ENCODE peak calls at places on chromosome 7, in seven cellular contexts. U is hepatocyte; H is thoracic aorta; J is OCI-LY7; I is astrocyte; R is CD8-positive, alpha-beta T cell; T is stomach. W is an unnamed sample.
A peak's percentile ranks its signal among the peaks of the same experiment; 100 is the strongest.

GRCh38 chr7:94054130-94054529 is 50.0 kb upstream of the BET1 start:
- DNase-seq in U (no peak), H (no peak), J (peak; percentile 72), I (peak; percentile 69), R (no peak), T (no peak), W (no peak)

GRCh38 chr7:2154121-2154520 is 78.6 kb downstream of the MAD1L1 start:
- DNase-seq in U (no peak), H (no peak), J (no peak), I (no peak), R (no peak), T (no peak), W (no peak)

GRCh38 chr7:128318696-128319095 is 25.0 kb downstream of the RBM28 start:
- DNase-seq in U (no peak), H (no peak), J (no peak), I (no peak), R (no peak), T (no peak), W (no peak)

GRCh38 chr7:141221007-141221612 is 147.2 kb downstream of the TMEM178B start:
- DNase-seq in U (peak; percentile 37), H (no peak), J (no peak), I (no peak), R (no peak), T (no peak), W (no peak)

GRCh38 chr7:70596575-70596891 is 535.4 kb upstream of the GALNT17 start:
- DNase-seq in U (no peak), H (no peak), J (no peak), I (no peak), R (no peak), T (no peak), W (no peak)

GRCh38 chr7:31882187-31882586 is 188.0 kb downstream of the PDE1C start:
- DNase-seq in U (no peak), H (no peak), J (no peak), I (no peak), R (no peak), T (no peak), W (no peak)

GRCh38 chr7:90061077-90061476 is 93.2 kb upstream of the STEAP1 start:
- DNase-seq in U (no peak), H (no peak), J (no peak), I (no peak), R (no peak), T (no peak), W (no peak)

GRCh38 chr7:71329030-71329668 is 197.2 kb downstream of the GALNT17 start:
- DNase-seq in U (no peak), H (no peak), J (no peak), I (no peak), R (no peak), T (no peak), W (no peak)

GRCh38 chr7:7719235-7719634 is 828 bp upstream of the RPA3 start:
- DNase-seq in U (peak; percentile 49), H (no peak), J (peak; percentile 61), I (peak; percentile 98), R (peak; percentile 7), T (no peak), W (no peak)

GRCh38 chr7:39379416-39379815 is 186.8 kb upstream of the YAE1 start:
- DNase-seq in U (no peak), H (no peak), J (no peak), I (no peak), R (no peak), T (no peak), W (no peak)

GRCh38 chr7:2109936-2110585 is 122.7 kb downstream of the MAD1L1 start:
- DNase-seq in U (peak; percentile 49), H (no peak), J (peak; percentile 92), I (peak; percentile 97), R (peak; percentile 34), T (peak; percentile 39), W (no peak)

GRCh38 chr7:22814261-22815208 is 8.1 kb downstream of the TOMM7 start:
- DNase-seq in U (no peak), H (no peak), J (no peak), I (peak; percentile 67), R (no peak), T (no peak), W (no peak)

GRCh38 chr7:150430465-150431085 is 19.9 kb upstream of the GIMAP8 start:
- DNase-seq in U (no peak), H (no peak), J (no peak), I (no peak), R (no peak), T (no peak), W (no peak)

GRCh38 chr7:76336094-76336493 is 22.7 kb downstream of the YWHAG start:
- DNase-seq in U (no peak), H (no peak), J (no peak), I (no peak), R (no peak), T (no peak), W (no peak)

GRCh38 chr7:155819186-155819585 is 6.9 kb upstream of the SHH start:
- DNase-seq in U (no peak), H (no peak), J (no peak), I (no peak), R (no peak), T (no peak), W (no peak)

GRCh38 chr7:80629023-80629422 is 9.4 kb upstream of the CD36 start:
- DNase-seq in U (no peak), H (no peak), J (no peak), I (no peak), R (no peak), T (no peak), W (no peak)

GRCh38 chr7:126792501-126792900 is 460.2 kb downstream of the GRM8 start:
- DNase-seq in U (no peak), H (no peak), J (no peak), I (no peak), R (no peak), T (no peak), W (no peak)

GRCh38 chr7:46319841-46320240 is 398.8 kb upstream of the IGFBP3 start:
- DNase-seq in U (no peak), H (no peak), J (no peak), I (no peak), R (no peak), T (no peak), W (no peak)

GRCh38 chr7:131124867-131125266 is 202.8 kb upstream of the MKLN1 start:
- DNase-seq in U (no peak), H (no peak), J (peak; percentile 45), I (no peak), R (no peak), T (no peak), W (no peak)

GRCh38 chr7:42913591-42913990 is 1.7 kb upstream of the C7orf25 start:
- DNase-seq in U (no peak), H (no peak), J (no peak), I (peak; percentile 90), R (no peak), T (no peak), W (no peak)
- H3K4me1 ChIP-seq in U (peaks cover 19% of the 10 kb centered on the region), H (no peaks in the 10 kb centered on the region), J (peaks cover 22% of the 10 kb centered on the region), I (peaks cover 11% of the 10 kb centered on the region), R (peaks cover 34% of the 10 kb centered on the region), T (peaks cover 58% of the 10 kb centered on the region), W (peaks cover 11% of the 10 kb centered on the region)

DNA sequence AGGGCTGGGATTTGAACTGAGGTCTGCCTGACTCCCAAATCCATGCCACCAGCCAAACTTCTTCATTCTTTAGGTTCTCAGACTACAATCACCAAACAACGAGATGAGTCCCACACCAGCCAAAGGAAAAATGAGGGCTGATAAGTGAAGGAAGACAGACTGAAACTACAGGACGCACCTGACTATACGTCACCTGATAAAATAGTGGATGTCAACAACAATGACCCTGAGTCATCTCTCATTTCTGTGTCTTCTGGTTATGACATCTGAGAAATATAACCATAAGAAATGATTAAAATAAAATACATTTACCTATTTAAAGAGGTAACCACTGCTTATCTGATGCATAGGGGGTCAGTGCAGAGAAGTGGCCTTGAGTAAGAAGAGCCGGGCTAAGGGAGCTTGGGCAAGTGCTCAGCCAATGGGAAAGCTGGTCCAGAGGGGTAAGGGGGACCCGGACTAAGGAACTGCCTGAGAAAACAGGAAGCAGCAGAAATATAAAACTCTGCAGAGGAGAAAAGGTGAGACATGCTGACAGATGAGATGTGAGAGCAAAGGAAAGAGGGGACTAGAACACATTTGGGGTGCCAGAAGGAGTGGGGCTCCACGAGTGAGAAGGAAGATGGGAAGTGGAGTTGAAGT is 51.8 kb downstream of the HIPK2 start:
- DNase-seq in U (no peak), H (no peak), J (no peak), I (no peak), R (no peak), T (no peak), W (no peak)
- H3K4me1 ChIP-seq in U (peaks cover 23% of the 10 kb centered on the region), H (peaks cover 54% of the 10 kb centered on the region), J (peaks cover 11% of the 10 kb centered on the region), I (peaks cover 26% of the 10 kb centered on the region), R (peaks cover 18% of the 10 kb centered on the region), T (peaks cover 97% of the 10 kb centered on the region), W (peaks cover 31% of the 10 kb centered on the region)

DNA sequence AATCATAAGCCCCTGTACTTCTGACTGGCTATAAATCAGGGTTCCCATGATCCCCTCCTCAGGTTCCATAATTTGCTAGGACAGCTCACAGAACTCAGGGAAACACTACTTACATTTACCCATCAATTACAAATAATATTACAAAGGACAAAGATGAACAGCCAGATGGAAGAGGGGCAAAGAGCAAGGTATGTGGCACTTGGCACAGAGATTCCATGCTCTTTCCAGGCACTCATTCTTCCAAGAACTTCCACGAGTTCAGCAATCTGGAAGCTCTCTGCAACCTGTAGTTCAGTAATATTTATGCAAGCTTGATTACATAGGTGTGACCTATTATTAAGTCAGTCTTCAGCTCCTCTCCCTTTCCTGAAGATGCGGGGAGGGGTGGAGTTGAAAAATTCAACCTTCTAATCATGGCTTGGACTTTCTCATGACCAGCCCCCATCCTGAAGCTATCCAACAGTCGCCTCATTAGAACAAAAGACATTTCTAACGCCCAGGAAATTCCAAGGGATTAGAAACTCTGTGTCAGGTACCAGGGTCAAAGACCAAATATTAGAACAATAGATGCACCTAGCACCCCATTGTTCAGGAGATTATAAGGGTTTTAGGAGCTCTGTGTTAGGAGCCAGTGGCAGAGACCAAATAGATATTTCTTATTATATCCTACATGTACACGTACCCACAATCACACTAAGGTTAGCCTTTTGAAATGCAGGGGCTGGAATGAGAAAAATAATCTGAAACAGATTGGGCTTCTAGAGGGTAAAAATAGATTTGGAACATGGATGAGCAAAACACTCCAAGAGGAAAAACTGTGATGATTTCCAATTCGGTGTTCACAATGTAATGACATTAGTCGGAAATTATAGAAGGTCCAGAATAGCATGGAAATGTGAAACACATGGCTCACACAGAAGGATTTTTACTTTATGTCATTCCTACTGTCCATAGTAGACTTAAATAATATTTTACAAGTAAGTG is 7.0 kb downstream of the ANKMY2 start:
- DNase-seq in U (no peak), H (no peak), J (no peak), I (no peak), R (no peak), T (no peak), W (no peak)
- H3K4me1 ChIP-seq in U (peaks cover 43% of the 10 kb centered on the region), H (peaks cover 29% of the 10 kb centered on the region), J (no peaks in the 10 kb centered on the region), I (no peaks in the 10 kb centered on the region), R (peaks cover 3% of the 10 kb centered on the region), T (peaks cover 72% of the 10 kb centered on the region), W (peaks cover 10% of the 10 kb centered on the region)

DNA sequence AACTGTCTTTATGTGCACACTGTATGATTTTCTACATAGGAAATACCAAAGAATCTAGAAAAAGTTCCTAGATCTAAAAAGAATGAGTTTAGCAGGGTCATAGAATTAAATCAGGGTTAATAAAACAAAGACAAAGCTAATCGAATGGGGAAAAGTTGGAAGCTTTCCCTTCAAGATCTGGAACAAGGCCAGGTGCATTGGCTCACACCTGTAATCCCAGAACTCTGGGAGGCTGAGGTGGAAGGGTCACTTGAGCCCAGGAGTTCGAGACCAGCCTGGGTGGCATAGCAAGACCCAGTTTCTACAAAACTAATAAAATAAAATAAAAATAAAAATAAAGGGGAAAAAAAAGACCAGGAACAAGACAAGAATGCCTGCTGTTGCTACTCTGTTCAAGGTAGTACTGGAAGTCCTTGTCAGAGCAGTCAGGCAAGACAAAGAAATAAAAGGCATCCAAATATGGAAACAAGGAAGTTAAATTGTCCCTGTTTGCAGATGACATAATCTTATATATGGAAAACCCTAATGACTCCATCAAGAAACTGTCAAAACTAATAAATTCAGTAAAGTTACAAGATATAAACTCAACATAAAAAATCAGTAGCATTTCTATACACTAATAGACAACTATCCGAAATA is 76.1 kb upstream of the RHEB start:
- DNase-seq in U (no peak), H (no peak), J (no peak), I (no peak), R (no peak), T (no peak), W (no peak)
- H3K4me1 ChIP-seq in U (peaks cover 6% of the 10 kb centered on the region), H (peaks cover 17% of the 10 kb centered on the region), J (no peaks in the 10 kb centered on the region), I (peaks cover 48% of the 10 kb centered on the region), R (no peaks in the 10 kb centered on the region), T (peaks cover 38% of the 10 kb centered on the region), W (peaks cover 43% of the 10 kb centered on the region)